ENCODE peak calls at places on chromosomes 4 and X, in eight cellular contexts. P, D, Q, R, G, T, M and I are unnamed samples. For H3K27me3, the result is how much of the 10 kb centered on the place peaks cover.

GRCh38 chr4:14562901-14563300 is 439.4 kb upstream of the CPEB2 start:
- DNase-seq in T (no peak), Q (no peak), P (no peak), G (no peak), D (no peak), R (no peak), M (no peak), I (no peak)

GRCh38 chr4:173038192-173038896 is 130.3 kb upstream of the GALNT7 start:
- DNase-seq in P (no peak), G (no peak), R (no peak), M (no peak), T (peak), D (no peak), Q (no peak), I (no peak)

GRCh38 chrX:9352683-9353430 is 112.0 kb upstream of the TBL1X start:
- DNase-seq in G (no peak), P (peak), M (no peak), T (peak), D (no peak), R (peak), Q (peak), I (no peak)

GRCh38 chr4:20283039-20283438 is 31.3 kb downstream of the SLIT2 start:
- DNase-seq in D (no peak), Q (no peak), P (no peak), R (no peak), M (no peak), G (no peak), T (no peak), I (no peak)

GRCh38 chr4:169756971-169757574 is 671 bp downstream of the HPF1 start:
- DNase-seq in P (no peak), T (no peak), Q (peak), M (no peak), R (peak), D (no peak), G (no peak), I (no peak)

GRCh38 chrX:40893251-40893910 is 158.0 kb upstream of the MED14 start:
- DNase-seq in Q (no peak), D (no peak), T (peak), G (no peak), R (no peak), P (no peak), M (no peak), I (no peak)

GRCh38 chr4:4427886-4428285 is 41.0 kb downstream of the NSG1 start:
- DNase-seq in P (no peak), R (no peak), Q (no peak), D (no peak), M (no peak), G (no peak), T (no peak), I (no peak)

GRCh38 chr4:101835121-101835904 is 44.8 kb downstream of the BANK1 start:
- DNase-seq in M (no peak), G (peak), T (peak), P (no peak), Q (no peak), R (no peak), D (peak), I (no peak)

GRCh38 chr4:53747401-53747800 is 156.1 kb upstream of the LNX1 start:
- DNase-seq in P (no peak), M (no peak), R (no peak), T (no peak), D (no peak), G (no peak), Q (no peak), I (no peak)

GRCh38 chr4:137534516-137534915 is 2.2 kb upstream of the PCDH18 start:
- DNase-seq in M (no peak), T (no peak), D (no peak), R (no peak), Q (no peak), P (no peak), G (no peak), I (no peak)

GRCh38 chr4:101977096-101977495 is 186.6 kb downstream of the BANK1 start:
- DNase-seq in D (peak), M (no peak), T (peak), G (peak), R (no peak), Q (no peak), P (no peak), I (peak)

DNA sequence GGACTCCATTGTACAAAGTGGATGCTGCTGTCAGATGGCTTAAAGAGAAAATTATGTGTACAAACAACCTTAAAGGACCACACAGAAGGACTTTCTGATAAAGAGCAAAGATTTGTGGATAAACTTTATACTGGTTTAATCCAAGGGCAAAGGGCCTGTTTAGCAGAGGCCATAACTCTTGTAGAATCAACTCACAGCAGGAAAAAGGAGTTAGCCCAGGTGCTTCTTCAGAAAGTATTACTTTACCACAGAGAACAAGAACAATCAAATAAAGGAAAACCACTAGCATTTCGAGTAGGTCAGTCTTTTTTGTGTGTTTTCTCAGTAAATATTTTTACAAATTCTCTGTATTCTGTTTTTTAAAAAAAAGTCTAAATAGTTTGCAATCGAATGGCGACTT is 20.1 kb downstream of the MMAA start:
- DNase-seq in R (no peak), M (no peak), T (no peak), P (no peak), D (no peak), G (no peak), Q (peak), I (no peak)
- H3K27me3 ChIP-seq in R (under half), M (under half), T (under half), P (under half), D (under half), G (under half), Q (under half), I (under half)

DNA sequence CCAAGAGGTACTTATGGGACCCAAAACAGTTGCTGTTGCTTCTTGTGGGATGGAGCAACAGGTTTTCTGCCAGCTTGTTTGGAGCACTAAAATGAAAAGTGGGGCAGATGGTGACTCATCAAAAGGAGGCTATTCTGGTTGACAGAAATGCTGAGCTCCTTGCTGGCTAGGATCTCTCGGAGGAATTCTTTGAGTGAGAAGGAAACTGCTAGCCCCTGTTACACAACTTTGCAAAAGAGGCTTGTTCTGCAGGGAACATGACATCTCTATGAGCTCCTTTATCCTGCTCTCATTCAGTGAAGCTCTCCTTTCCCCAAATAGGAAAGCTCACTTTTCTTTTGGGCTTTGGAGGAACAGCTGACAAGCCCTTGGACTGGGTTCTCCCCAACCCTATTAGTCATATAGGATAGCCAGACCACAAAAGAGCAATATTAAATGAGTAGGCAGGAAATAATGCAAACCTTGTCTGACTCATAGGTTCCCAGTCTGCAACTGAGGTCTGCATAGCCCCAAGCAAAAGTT is 108.3 kb downstream of the CDS1 start:
- DNase-seq in G (peak), Q (no peak), R (no peak), M (no peak), T (peak), P (no peak), D (peak), I (peak)
- H3K27me3 ChIP-seq in G (under half), Q (under half), R (under half), M (under half), T (under half), P (under half), D (under half), I (under half)

GRCh38 chrX:69243276-69243675 is 78.0 kb upstream of the PJA1 start:
- DNase-seq in R (no peak), T (no peak), P (no peak), Q (no peak), M (no peak), G (no peak), D (no peak), I (no peak)
- H3K27me3 ChIP-seq in R (under half), T (under half), P (under half), Q (under half), M (under half), G (under half), D (under half), I (under half)

DNA sequence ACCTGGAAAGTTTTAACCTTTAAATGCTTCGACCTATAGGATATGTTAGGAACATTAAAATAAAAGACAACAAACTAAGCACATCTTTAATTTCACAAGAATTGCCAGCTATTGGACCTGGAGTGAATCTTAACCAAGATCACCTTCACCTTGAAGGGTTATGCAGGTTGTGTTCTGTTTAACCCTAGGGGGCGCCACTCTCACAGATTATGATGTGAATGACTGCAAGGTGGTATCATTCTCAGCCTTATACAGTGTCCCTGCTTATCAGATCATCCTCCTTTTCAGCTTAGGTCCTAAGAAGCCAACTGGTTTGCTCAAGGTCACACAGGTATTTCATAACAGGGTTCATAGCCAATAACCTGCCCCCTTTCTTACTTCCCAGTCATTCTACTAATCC is 23.5 kb downstream of the INTS6L start:
- DNase-seq in M (peak), D (no peak), T (no peak), G (no peak), P (no peak), R (peak), Q (no peak), I (no peak)
- H3K27me3 ChIP-seq in M (under half), D (under half), T (under half), G (under half), P (under half), R (under half), Q (under half), I (under half)

GRCh38 chr4:68385267-68385666 is 35.4 kb upstream of the YTHDC1 start:
- DNase-seq in M (no peak), T (no peak), Q (no peak), P (no peak), G (no peak), D (no peak), R (no peak), I (no peak)
- H3K27me3 ChIP-seq in M (under half), T (under half), Q (under half), P (under half), G (under half), D (under half), R (under half), I (under half)